ENCODE peak calls at places on chromosomes 4 and X, in six cellular contexts. L is sigmoid colon, R is GM12878, I is suprapubic skin, N is SK-N-SH, G is HepG2. F is an unnamed sample.

GRCh38 chr4:87555751-87556619 is 26.8 kb upstream of the SPARCL1 start:
- DNase-seq in I (no peak), G (no peak), R (no peak), L (no peak), N (no peak), F (no peak)

GRCh38 chr4:126853715-126854114 is 779.0 kb upstream of the INTU start:
- DNase-seq in R (no peak), L (no peak), I (no peak), G (no peak), N (no peak), F (no peak)

GRCh38 chr4:304987-305680 is at the start of gene ZNF732:
- DNase-seq in R (no peak), N (peak), I (peak), L (no peak), G (no peak), F (no peak)

GRCh38 chr4:99763635-99764101 is 53.0 kb upstream of the DAPP1 start:
- DNase-seq in G (no peak), L (no peak), R (no peak), N (no peak), I (no peak), F (no peak)

GRCh38 chr4:74539043-74539790 is 94.3 kb downstream of the AREG start:
- DNase-seq in L (no peak), G (peak), R (no peak), I (no peak), N (no peak), F (no peak)

GRCh38 chrX:55907968-55908607 is 190.5 kb downstream of the RRAGB start:
- DNase-seq in R (no peak), N (no peak), L (peak), G (no peak), I (no peak), F (peak)

GRCh38 chrX:103329991-103330390 is at the start of gene TCEAL7:
- DNase-seq in L (peak), N (peak), I (no peak), R (no peak), G (no peak), F (no peak)

GRCh38 chr4:26238782-26239647 is 81.8 kb upstream of the RBPJ start:
- DNase-seq in R (no peak), N (no peak), G (peak), L (no peak), I (no peak), F (no peak)

GRCh38 chrX:29187264-29187663 is 600.0 kb downstream of the IL1RAPL1 start:
- DNase-seq in G (no peak), N (no peak), L (no peak), R (no peak), I (no peak), F (no peak)

GRCh38 chr4:79213040-79213439 is 112.8 kb downstream of the NAA11 start:
- DNase-seq in L (no peak), R (no peak), G (no peak), N (no peak), I (no peak), F (no peak)

GRCh38 chr4:139934336-139934735 is 219.6 kb downstream of the MAML3 start:
- DNase-seq in L (no peak), G (no peak), I (no peak), R (no peak), N (peak), F (no peak)

GRCh38 chr4:189385579-189385978 is 555.1 kb upstream of the FRG1 start:
- DNase-seq in R (no peak), N (no peak), I (no peak), L (no peak), G (no peak), F (no peak)

GRCh38 chr4:4783847-4784246 is 75.6 kb upstream of the MSX1 start:
- DNase-seq in L (no peak), G (no peak), N (no peak), I (no peak), R (no peak), F (no peak)

GRCh38 chrX:41779941-41780340 is 56.0 kb downstream of the GPR82 start:
- DNase-seq in G (no peak), N (no peak), I (no peak), L (no peak), R (no peak), F (no peak)

GRCh38 chr4:139851133-139851532 is 185.5 kb downstream of the MGST2 start:
- DNase-seq in R (no peak), I (no peak), L (no peak), N (no peak), G (no peak), F (no peak)

GRCh38 chr4:6663596-6664393 is 23.3 kb downstream of the MRFAP1 start:
- DNase-seq in N (peak), R (no peak), I (no peak), L (no peak), G (no peak), F (no peak)

GRCh38 chrX:110081740-110082139 is 78.8 kb downstream of the TMEM164 start:
- DNase-seq in N (no peak), I (no peak), G (no peak), R (no peak), L (peak), F (no peak)

GRCh38 chrX:21993265-21993664 is 38.9 kb upstream of the PHEX start:
- DNase-seq in R (peak), I (no peak), N (no peak), G (no peak), L (peak), F (peak)

GRCh38 chrX:45527834-45528233 is 327.2 kb upstream of the DIPK2B start:
- DNase-seq in I (no peak), R (no peak), L (no peak), G (no peak), N (no peak), F (no peak)

GRCh38 chr4:104693601-104694201 is 199.0 kb upstream of the CXXC4 start:
- DNase-seq in I (no peak), G (peak), R (no peak), L (no peak), N (peak), F (no peak)

GRCh38 chr4:69589884-69590283 is 49.6 kb downstream of the UGT2A2 start:
- DNase-seq in N (no peak), L (no peak), G (no peak), I (no peak), R (no peak), F (no peak)

GRCh38 chr4:10554694-10555093 is 97.5 kb upstream of the ZNF518B start:
- DNase-seq in L (no peak), R (peak), I (no peak), G (peak), N (peak), F (peak)

GRCh38 chr4:15882675-15883086 is 55.9 kb downstream of the FGFBP1 start:
- DNase-seq in I (no peak), G (peak), L (peak), N (peak), R (peak), F (peak)

GRCh38 chr4:84944952-84945351 is 21.5 kb downstream of the WDFY3 start:
- DNase-seq in N (no peak), R (no peak), G (peak), I (no peak), L (no peak), F (no peak)

GRCh38 chr4:11618666-11619282 is 190.1 kb upstream of the HS3ST1 start:
- DNase-seq in I (no peak), N (no peak), L (no peak), R (no peak), G (no peak), F (no peak)

GRCh38 chr4:21769404-21770147 is 179.0 kb downstream of the KCNIP4 start:
- DNase-seq in R (no peak), N (no peak), L (no peak), G (no peak), I (no peak), F (no peak)

GRCh38 chr4:123564758-123565346 is 168.3 kb downstream of the SPRY1 start:
- DNase-seq in I (no peak), G (peak), L (no peak), N (peak), R (peak), F (peak)

GRCh38 chr4:150647008-150647407 is 65.1 kb downstream of the MAB21L2 start:
- DNase-seq in N (no peak), G (no peak), R (no peak), L (no peak), I (no peak), F (no peak)

GRCh38 chrX:15737188-15737956 is 698 bp upstream of the CA5B start:
- DNase-seq in N (no peak), R (no peak), G (no peak), L (no peak), I (no peak), F (no peak)

GRCh38 chr4:167232805-167233522 is 1.3 kb downstream of the SPOCK3 start:
- DNase-seq in I (no peak), G (no peak), R (no peak), N (no peak), L (no peak), F (no peak)

GRCh38 chr4:53863731-53864130 is 200.7 kb downstream of the CHIC2 start:
- DNase-seq in I (no peak), L (no peak), R (no peak), N (no peak), G (no peak), F (no peak)

GRCh38 chr4:188113156-188113555 is 3.8 kb upstream of the TRIML2 start:
- DNase-seq in R (no peak), G (no peak), I (no peak), L (no peak), N (no peak), F (no peak)

GRCh38 chr4:184298255-184298654 is 80.6 kb upstream of the ENPP6 start:
- DNase-seq in R (no peak), L (no peak), I (no peak), N (no peak), G (no peak), F (no peak)

GRCh38 chrX:57528670-57529255 is 63.0 kb upstream of the ZXDB start:
- DNase-seq in N (no peak), R (no peak), G (peak), L (no peak), I (no peak), F (no peak)

GRCh38 chr4:7243609-7244342 is 51.4 kb downstream of the SORCS2 start:
- DNase-seq in L (no peak), I (no peak), N (no peak), R (no peak), G (no peak), F (no peak)

GRCh38 chr4:57065730-57066482 is 44.3 kb downstream of the IGFBP7 start:
- DNase-seq in R (no peak), G (no peak), L (no peak), I (no peak), N (no peak), F (no peak)

GRCh38 chr4:57064811-57065711 is 45.1 kb downstream of the IGFBP7 start:
- DNase-seq in G (no peak), I (no peak), N (peak), R (no peak), L (peak), F (peak)

GRCh38 chr4:57070461-57070860 is 39.7 kb downstream of the IGFBP7 start:
- DNase-seq in G (no peak), I (no peak), R (no peak), L (no peak), N (no peak), F (no peak)

GRCh38 chr4:57071340-57071739 is 38.8 kb downstream of the IGFBP7 start:
- DNase-seq in N (no peak), L (no peak), I (no peak), G (no peak), R (no peak), F (no peak)

GRCh38 chr4:57068237-57068981 is 41.8 kb downstream of the IGFBP7 start:
- DNase-seq in L (no peak), R (no peak), N (no peak), G (no peak), I (no peak), F (no peak)
- TF ChIP-seq EP300 in L (no peak), R (no peak), N (no peak), G (no peak), I (no peak), F (no peak)

DNA sequence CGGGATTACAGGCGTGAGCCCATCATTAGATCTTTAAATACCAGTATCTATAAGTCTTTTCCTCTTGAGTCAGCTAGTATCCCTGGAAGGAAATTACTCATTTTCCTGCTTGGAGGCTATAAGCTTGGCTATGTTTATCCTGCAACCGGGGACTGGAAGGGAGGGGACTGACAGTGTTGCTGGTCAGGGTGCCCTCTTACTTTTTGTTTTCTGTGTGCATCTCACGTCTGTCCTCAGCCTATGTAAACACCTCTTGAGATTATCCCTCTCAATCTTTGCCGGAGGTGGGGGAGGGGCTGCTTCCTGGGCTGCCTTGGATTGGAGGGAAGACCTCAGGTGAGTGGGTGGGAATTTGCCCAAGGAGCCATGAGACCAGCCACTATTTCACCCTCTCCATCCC is 37.0 kb downstream of the HTT start:
- DNase-seq in R (no peak), L (no peak), G (no peak), I (no peak), N (no peak), F (no peak)
- TF ChIP-seq POLR2AphosphoS5 in R (no peak), L (no peak), G (no peak), I (no peak), N (no peak), F (no peak)

DNA sequence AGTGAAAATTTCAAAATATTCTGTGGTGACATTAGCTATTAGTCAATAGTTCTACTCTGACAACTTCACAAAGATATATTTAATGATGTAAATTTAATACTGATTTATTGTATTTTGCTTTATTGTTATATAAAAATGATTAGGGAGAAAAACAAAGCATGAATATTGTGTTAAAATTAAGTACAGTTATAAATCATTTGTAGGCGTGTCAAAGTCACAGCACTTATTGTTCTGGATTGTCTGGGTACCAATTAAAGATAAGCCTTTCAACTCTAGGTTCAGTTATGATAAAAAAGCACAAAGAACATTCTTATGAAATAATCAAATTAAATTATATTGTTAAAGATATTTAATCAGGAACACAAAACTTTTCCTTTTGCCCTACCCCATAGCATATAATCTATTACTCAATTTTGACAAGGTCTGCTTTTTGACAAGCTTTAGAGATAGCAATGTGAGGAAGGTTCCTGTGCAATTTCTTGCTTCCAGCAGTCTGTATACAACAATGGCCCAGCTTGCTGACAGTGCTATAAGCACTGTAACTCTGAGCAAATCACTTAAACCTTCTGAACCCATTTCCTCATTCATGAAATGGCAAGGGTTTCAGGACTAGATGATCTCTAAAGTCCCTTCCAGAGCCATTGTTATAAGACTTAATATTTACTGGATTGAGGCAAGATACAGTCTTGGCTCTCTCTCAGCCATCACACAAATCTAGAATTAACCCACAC is 910.3 kb upstream of the LCORL start:
- DNase-seq in L (no peak), G (no peak), R (no peak), N (no peak), I (no peak), F (no peak)
- TF ChIP-seq EP300 in L (no peak), G (no peak), R (no peak), N (no peak), I (no peak), F (no peak)

GRCh38 chrX:19678941-19679340 is 163.6 kb upstream of the MAP3K15 start:
- DNase-seq in I (no peak), R (peak), G (no peak), L (no peak), N (no peak), F (no peak)
- TF ChIP-seq POLR2AphosphoS5 in I (no peak), R (no peak), G (no peak), L (no peak), N (no peak), F (no peak)

GRCh38 chr4:54882616-54883015 is 224.9 kb downstream of the KIT start:
- DNase-seq in N (no peak), G (no peak), L (no peak), I (no peak), R (no peak), F (no peak)
- TF ChIP-seq EP300 in N (no peak), G (no peak), L (no peak), I (no peak), R (no peak), F (no peak)

GRCh38 chr4:151688003-151688784 is 72.6 kb downstream of the GATB start:
- DNase-seq in N (no peak), L (no peak), R (no peak), I (no peak), G (no peak), F (no peak)

GRCh38 chr4:151685303-151685702 is 75.5 kb downstream of the GATB start:
- DNase-seq in L (no peak), N (no peak), G (no peak), I (no peak), R (no peak), F (no peak)

GRCh38 chr4:151689211-151689991 is 71.4 kb downstream of the GATB start:
- DNase-seq in G (no peak), N (no peak), I (no peak), L (no peak), R (no peak), F (no peak)

GRCh38 chr4:151688785-151689043 is 72.1 kb downstream of the GATB start:
- DNase-seq in N (no peak), I (no peak), L (no peak), R (no peak), G (no peak), F (no peak)

GRCh38 chr4:151687021-151687640 is 73.7 kb downstream of the GATB start:
- DNase-seq in R (no peak), G (no peak), L (no peak), N (peak), I (no peak), F (no peak)
- TF ChIP-seq POLR2AphosphoS5 in R (no peak), G (no peak), L (no peak), N (no peak), I (no peak), F (no peak)